ENCODE peak calls at places on chromosomes 11 and 22, in four cellular contexts. One of them, this sample, is unnamed.

GRCh38 chr11:66652651-66653050 is 14.1 kb downstream of the RBM4 start:
- DNase-seq in endodermal cell: no peak
- DNase-seq in uterus: no peak
- DNase-seq in tibial artery: no peak
- DNase-seq in this sample: no peak

GRCh38 chr22:35348026-35348590 is 32.8 kb upstream of the HMOX1 start:
- DNase-seq in endodermal cell: no peak
- DNase-seq in uterus: no peak
- DNase-seq in tibial artery: no peak
- DNase-seq in this sample: no peak

GRCh38 chr11:9150501-9150900 is 59.1 kb upstream of the SCUBE2 start:
- DNase-seq in endodermal cell: no peak
- DNase-seq in uterus: no peak
- DNase-seq in tibial artery: no peak
- DNase-seq in this sample: no peak

GRCh38 chr11:125451400-125452124 is 44.5 kb downstream of the FEZ1 start:
- DNase-seq in endodermal cell: peak
- DNase-seq in uterus: peak
- DNase-seq in tibial artery: peak
- DNase-seq in this sample: no peak

GRCh38 chr11:117413616-117414015 is 86.0 kb downstream of the CEP164 start:
- DNase-seq in endodermal cell: peak
- DNase-seq in uterus: no peak
- DNase-seq in tibial artery: peak
- DNase-seq in this sample: no peak

GRCh38 chr22:50269573-50270301 is 443 bp downstream of the MAPK11 start:
- DNase-seq in endodermal cell: peak
- DNase-seq in uterus: peak
- DNase-seq in tibial artery: no peak
- DNase-seq in this sample: peak

GRCh38 chr22:46803031-46803880 is 40.8 kb downstream of the TBC1D22A start:
- DNase-seq in endodermal cell: peak
- DNase-seq in uterus: no peak
- DNase-seq in tibial artery: peak
- DNase-seq in this sample: peak

GRCh38 chr22:48227341-48228018 is 1465.0 kb downstream of the TBC1D22A start:
- DNase-seq in endodermal cell: no peak
- DNase-seq in uterus: no peak
- DNase-seq in tibial artery: no peak
- DNase-seq in this sample: no peak

GRCh38 chr22:47136050-47136449 is 373.6 kb downstream of the TBC1D22A start:
- DNase-seq in endodermal cell: no peak
- DNase-seq in uterus: no peak
- DNase-seq in tibial artery: no peak
- DNase-seq in this sample: no peak

GRCh38 chr22:47063606-47064005 is 301.2 kb downstream of the TBC1D22A start:
- DNase-seq in endodermal cell: peak
- DNase-seq in uterus: no peak
- DNase-seq in tibial artery: no peak
- DNase-seq in this sample: no peak

GRCh38 chr11:43923327-43924111 is 18.9 kb upstream of the C11orf96 start:
- DNase-seq in endodermal cell: peak
- DNase-seq in uterus: peak
- DNase-seq in tibial artery: peak
- DNase-seq in this sample: peak

GRCh38 chr11:104365676-104366075 is 201.7 kb upstream of the PDGFD start:
- DNase-seq in endodermal cell: no peak
- DNase-seq in uterus: no peak
- DNase-seq in tibial artery: no peak
- DNase-seq in this sample: no peak

GRCh38 chr11:11604340-11604992 is 17.3 kb downstream of the GALNT18 start:
- DNase-seq in endodermal cell: no peak
- DNase-seq in uterus: no peak
- DNase-seq in tibial artery: no peak
- DNase-seq in this sample: no peak

GRCh38 chr11:127521413-127521812 is 520.8 kb upstream of the KIRREL3 start:
- DNase-seq in endodermal cell: no peak
- DNase-seq in uterus: no peak
- DNase-seq in tibial artery: no peak
- DNase-seq in this sample: no peak

GRCh38 chr22:49020314-49020713 is 807.4 kb downstream of the BRD1 start:
- DNase-seq in endodermal cell: peak
- DNase-seq in uterus: peak
- DNase-seq in tibial artery: no peak
- DNase-seq in this sample: no peak

GRCh38 chr11:114279778-114280532 is 16.2 kb upstream of the NNMT start:
- DNase-seq in endodermal cell: no peak
- DNase-seq in uterus: no peak
- DNase-seq in tibial artery: no peak
- DNase-seq in this sample: no peak
- H3K27ac ChIP-seq in endodermal cell: no peak
- H3K27ac ChIP-seq in uterus: no peak
- H3K27ac ChIP-seq in tibial artery: peak
- H3K27ac ChIP-seq in this sample: no peak

GRCh38 chr11:64241430-64242153 is 697 bp downstream of the FKBP2 start:
- DNase-seq in endodermal cell: peak
- DNase-seq in uterus: peak
- DNase-seq in tibial artery: peak
- DNase-seq in this sample: peak
- H3K27ac ChIP-seq in endodermal cell: peak
- H3K27ac ChIP-seq in uterus: peak
- H3K27ac ChIP-seq in tibial artery: peak
- H3K27ac ChIP-seq in this sample: peak

GRCh38 chr11:65288706-65289536 is 25.7 kb upstream of the CDC42EP2 start:
- DNase-seq in endodermal cell: no peak
- DNase-seq in uterus: no peak
- DNase-seq in tibial artery: no peak
- DNase-seq in this sample: no peak
- H3K27ac ChIP-seq in endodermal cell: no peak
- H3K27ac ChIP-seq in uterus: peak
- H3K27ac ChIP-seq in tibial artery: no peak
- H3K27ac ChIP-seq in this sample: peak

DNA sequence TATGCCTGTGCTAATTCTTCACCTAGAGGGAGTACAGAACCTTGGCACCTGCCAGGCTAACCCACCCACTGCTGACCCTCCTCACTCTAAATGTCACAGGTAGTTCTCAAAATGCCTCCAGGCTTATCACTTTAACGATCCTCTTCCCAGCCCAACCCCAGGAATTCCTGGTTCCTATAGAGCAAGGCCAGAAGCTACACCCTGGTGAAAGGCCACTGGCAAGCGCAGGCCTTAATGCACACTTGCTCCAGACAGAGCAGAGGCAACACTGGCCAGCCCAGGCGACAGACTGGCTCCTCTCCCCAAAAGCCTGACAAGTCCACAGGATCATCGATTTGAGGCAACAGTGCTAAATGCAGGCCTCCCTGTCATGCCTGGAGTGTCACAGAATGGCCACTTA is 38.8 kb downstream of the PACSIN2 start:
- DNase-seq in endodermal cell: peak
- DNase-seq in uterus: no peak
- DNase-seq in tibial artery: peak
- DNase-seq in this sample: no peak
- H3K27ac ChIP-seq in endodermal cell: no peak
- H3K27ac ChIP-seq in uterus: no peak
- H3K27ac ChIP-seq in tibial artery: no peak
- H3K27ac ChIP-seq in this sample: no peak

DNA sequence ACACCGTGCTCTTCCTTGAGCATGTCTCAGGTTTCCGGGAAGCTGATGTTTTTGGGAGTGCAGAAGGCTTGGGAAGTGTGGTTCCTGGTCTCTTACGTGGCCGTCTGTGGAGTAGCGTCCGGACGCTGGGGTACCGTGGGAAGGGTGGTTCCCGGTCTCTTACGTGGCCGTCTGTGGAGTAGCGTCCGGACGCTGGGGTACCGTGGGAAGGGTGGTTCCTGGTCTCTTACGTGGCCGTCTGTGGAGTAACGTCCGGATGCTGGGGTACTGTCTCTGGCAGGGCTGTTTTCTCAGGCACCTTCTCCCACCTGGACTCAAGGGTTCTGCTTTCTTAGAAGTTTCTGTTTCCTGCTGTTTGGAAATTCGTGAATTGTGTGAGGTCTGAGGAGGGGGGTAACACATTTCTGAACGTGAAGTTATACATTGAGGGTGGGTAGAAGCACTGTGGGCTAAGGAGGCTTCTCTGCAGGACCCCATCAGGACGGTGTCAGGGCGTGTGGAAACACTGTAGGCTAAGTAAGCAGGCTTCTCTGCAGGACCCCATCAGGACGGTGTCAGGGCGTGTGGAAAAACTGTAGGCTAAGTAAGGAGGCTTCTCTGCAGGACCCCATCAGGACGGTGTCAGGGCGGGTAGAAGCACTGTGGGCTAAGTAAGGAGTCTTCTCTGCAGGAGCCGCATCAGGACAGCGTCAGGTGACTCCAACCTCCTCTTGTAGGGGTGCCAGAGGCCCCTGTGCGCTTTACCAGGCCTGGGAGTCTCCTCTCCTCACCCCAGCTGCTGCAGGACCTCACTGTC is 5.3 kb upstream of the IFITM3 start:
- DNase-seq in endodermal cell: peak
- DNase-seq in uterus: peak
- DNase-seq in tibial artery: peak
- DNase-seq in this sample: peak
- H3K27ac ChIP-seq in endodermal cell: no peak
- H3K27ac ChIP-seq in uterus: peak
- H3K27ac ChIP-seq in tibial artery: peak
- H3K27ac ChIP-seq in this sample: peak

DNA sequence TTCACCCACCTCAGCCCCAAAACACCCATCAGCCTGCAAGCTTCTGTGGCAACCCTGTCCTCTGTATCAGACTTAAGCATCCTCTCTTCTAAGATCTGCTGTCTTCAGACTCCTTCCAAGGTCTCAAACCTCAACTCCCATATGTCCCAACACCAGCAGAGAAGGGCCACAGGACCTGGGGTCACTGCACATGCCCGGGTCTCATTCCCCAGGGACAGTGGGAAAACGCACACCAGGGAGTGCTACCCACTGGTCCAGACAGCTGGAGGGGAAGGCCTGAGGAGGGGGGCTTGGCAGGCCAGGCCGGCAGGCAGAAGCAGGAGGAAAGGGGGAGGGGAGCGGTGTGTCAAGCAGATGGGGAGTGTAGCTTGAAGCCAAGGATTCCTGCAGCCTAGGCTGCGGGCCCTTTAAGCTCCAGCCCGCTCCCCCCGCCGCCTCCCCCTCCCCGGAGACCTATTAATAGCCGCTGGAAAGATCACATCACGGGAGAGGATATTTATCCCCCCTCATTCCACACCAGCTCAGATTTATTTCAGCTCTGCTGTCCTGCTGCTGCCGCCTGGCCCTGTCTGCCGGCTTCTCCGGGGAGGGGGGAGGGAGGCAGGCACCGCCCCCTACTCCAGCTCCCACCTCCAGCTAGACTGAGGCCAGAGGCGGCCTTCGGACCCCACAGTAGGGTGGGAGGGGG is 16.7 kb downstream of the BCL9L start:
- DNase-seq in endodermal cell: peak
- DNase-seq in uterus: peak
- DNase-seq in tibial artery: peak
- DNase-seq in this sample: peak
- H3K27ac ChIP-seq in endodermal cell: peak
- H3K27ac ChIP-seq in uterus: peak
- H3K27ac ChIP-seq in tibial artery: peak
- H3K27ac ChIP-seq in this sample: peak